ENCODE peak calls at places on chromosome 17, in ten cellular contexts. M is activated CD4-positive, CD25-positive, alpha-beta regulatory T cell; F is stimulated activated CD8-positive, alpha-beta memory T cell treated with anti-CD3 and anti-CD28 coated beads, Interleukin-2, amount 100 ng/mL, for 48 hours; T is effector memory CD4-positive, alpha-beta T cell; O is activated T-cell treated with anti-CD3 and anti-CD28 coated beads for 24 hours; B is tibial nerve; D is NCI-H1436; X is NCI-H1092; Z is amniotic stem cell; G is SW 1271. U is an unnamed sample.

GRCh38 chr17:33039874-33040273 is 48.2 kb downstream of the SPACA3 start:
- DNase-seq in M (no peak), F (no peak), T (no peak), O (no peak), B (no peak), D (no peak), X (no peak), Z (no peak), G (no peak), U (no peak)

GRCh38 chr17:80516533-80516932 is 28.1 kb upstream of the RPTOR start:
- DNase-seq in M (no peak), F (no peak), T (no peak), O (no peak), B (no peak), D (no peak), X (no peak), Z (no peak), G (no peak), U (no peak)

GRCh38 chr17:42050360-42051012 is at the start of gene C17orf113:
- DNase-seq in M (peak), F (peak), T (peak), O (peak), B (peak), D (peak), X (peak), Z (no peak), G (no peak), U (peak)

GRCh38 chr17:77772461-77772897 is 186.0 kb upstream of the TNRC6C start:
- DNase-seq in M (peak), F (peak), T (peak), O (peak), B (peak), D (peak), X (no peak), Z (no peak), G (no peak), U (peak)

GRCh38 chr17:9386401-9386800 is 189.2 kb downstream of the STX8 start:
- DNase-seq in M (no peak), F (no peak), T (no peak), O (no peak), B (no peak), D (no peak), X (no peak), Z (no peak), G (no peak), U (no peak)

GRCh38 chr17:2094891-2095535 is 40.1 kb downstream of the HIC1 start:
- DNase-seq in M (no peak), F (no peak), T (no peak), O (no peak), B (no peak), D (no peak), X (peak), Z (no peak), G (no peak), U (no peak)

GRCh38 chr17:32104158-32104557 is 38.1 kb upstream of the RHOT1 start:
- DNase-seq in M (no peak), F (no peak), T (no peak), O (no peak), B (no peak), D (no peak), X (no peak), Z (no peak), G (no peak), U (no peak)

GRCh38 chr17:35243459-35244204 is 760 bp downstream of the SLFN5 start:
- DNase-seq in M (no peak), F (peak), T (peak), O (peak), B (peak), D (no peak), X (no peak), Z (no peak), G (no peak), U (peak)

GRCh38 chr17:77322534-77323412 is 182.0 kb downstream of the SEC14L1 start:
- DNase-seq in M (no peak), F (no peak), T (no peak), O (no peak), B (peak), D (no peak), X (no peak), Z (peak), G (peak), U (peak)

GRCh38 chr17:63479495-63480184 is 2.8 kb downstream of the ACE start:
- DNase-seq in M (no peak), F (no peak), T (no peak), O (no peak), B (no peak), D (no peak), X (peak), Z (no peak), G (no peak), U (no peak)